ENCODE peak calls at places on chromosomes 2 and 18, in nine cellular contexts. K, N, R, O, M, C, A, J and P are unnamed samples.

GRCh38 chr18:42045346-42045745 is 90.3 kb downstream of the PIK3C3 start:
- DNase-seq in K (no peak), N (no peak), R (no peak), O (no peak), M (no peak), C (no peak), A (no peak), J (no peak), P (no peak)

GRCh38 chr2:42044939-42045338 is 2.9 kb upstream of the PKDCC start:
- DNase-seq in K (no peak), N (no peak), R (no peak), O (no peak), M (no peak), C (no peak), A (no peak), J (no peak), P (no peak)

GRCh38 chr2:170157025-170157684 is 20.8 kb upstream of the MYO3B start:
- DNase-seq in K (no peak), N (no peak), R (no peak), O (peak; percentile 62), M (no peak), C (no peak), A (peak; percentile 15), J (no peak), P (no peak)

GRCh38 chr2:37654932-37655331 is 16.5 kb downstream of the CDC42EP3 start:
- DNase-seq in K (no peak), N (no peak), R (no peak), O (no peak), M (no peak), C (no peak), A (no peak), J (no peak), P (no peak)

GRCh38 chr2:76895469-76895868 is 626.7 kb downstream of the LRRTM4 start:
- DNase-seq in K (no peak), N (no peak), R (no peak), O (no peak), M (no peak), C (no peak), A (no peak), J (no peak), P (peak; percentile 23)

GRCh38 chr2:174692256-174692830 is 71.9 kb downstream of the CHRNA1 start:
- DNase-seq in K (no peak), N (no peak), R (no peak), O (no peak), M (no peak), C (no peak), A (no peak), J (no peak), P (no peak)

GRCh38 chr2:174717273-174717672 is 47.0 kb downstream of the CHRNA1 start:
- DNase-seq in K (no peak), N (no peak), R (peak; percentile 13), O (peak; percentile 77), M (no peak), C (peak; percentile 33), A (no peak), J (no peak), P (no peak)

GRCh38 chr18:47561316-47561715 is 309.9 kb upstream of the SKOR2 start:
- DNase-seq in K (no peak), N (no peak), R (no peak), O (no peak), M (no peak), C (no peak), A (no peak), J (no peak), P (no peak)

GRCh38 chr18:5979971-5980457 is 84.7 kb upstream of the TMEM200C start:
- DNase-seq in K (no peak), N (no peak), R (no peak), O (no peak), M (no peak), C (no peak), A (no peak), J (no peak), P (no peak)

GRCh38 chr2:47073641-47074040 is 81.5 kb downstream of the STPG4 start:
- DNase-seq in K (no peak), N (no peak), R (no peak), O (no peak), M (peak; percentile 40), C (no peak), A (no peak), J (no peak), P (no peak)

GRCh38 chr2:29317077-29317517 is 201.9 kb downstream of the CLIP4 start:
- DNase-seq in K (no peak), N (no peak), R (no peak), O (peak; percentile 25), M (no peak), C (no peak), A (no peak), J (no peak), P (no peak)

GRCh38 chr18:61322265-61322873 is 10.9 kb upstream of the CDH20 start:
- DNase-seq in K (no peak), N (peak; percentile 65), R (no peak), O (peak; percentile 63), M (peak; percentile 42), C (no peak), A (no peak), J (peak; percentile 44), P (peak; percentile 2)

GRCh38 chr2:24429711-24430110 is 61.3 kb upstream of the NCOA1 start:
- DNase-seq in K (no peak), N (no peak), R (no peak), O (peak; percentile 90), M (no peak), C (no peak), A (no peak), J (no peak), P (no peak)

GRCh38 chr2:24175631-24176030 is 778 bp downstream of the FAM228A start:
- DNase-seq in K (no peak), N (no peak), R (no peak), O (no peak), M (no peak), C (no peak), A (no peak), J (no peak), P (no peak)

GRCh38 chr2:33108483-33109443 is 162.0 kb downstream of the LTBP1 start:
- DNase-seq in K (peak; percentile 49), N (no peak), R (no peak), O (peak; percentile 23), M (no peak), C (no peak), A (no peak), J (no peak), P (no peak)

GRCh38 chr2:236988690-236989639 is 96.7 kb upstream of the COPS8 start:
- DNase-seq in K (no peak), N (no peak), R (no peak), O (no peak), M (peak; percentile 47), C (no peak), A (no peak), J (peak; percentile 74), P (no peak)

GRCh38 chr2:11835403-11835802 is 89.0 kb downstream of the LPIN1 start:
- DNase-seq in K (no peak), N (no peak), R (no peak), O (no peak), M (no peak), C (no peak), A (no peak), J (no peak), P (no peak)

GRCh38 chr2:126907671-126908070 is 9.0 kb downstream of the TEX51 start:
- DNase-seq in K (no peak), N (no peak), R (no peak), O (no peak), M (no peak), C (no peak), A (no peak), J (no peak), P (no peak)

GRCh38 chr18:35456181-35456850 is 41.4 kb downstream of the INO80C start:
- DNase-seq in K (no peak), N (no peak), R (no peak), O (peak; percentile 71), M (no peak), C (no peak), A (no peak), J (no peak), P (peak; percentile 51)

GRCh38 chr2:148021059-148021985 is at the start of gene MBD5:
- DNase-seq in K (no peak), N (no peak), R (peak; percentile 64), O (no peak), M (peak; percentile 65), C (peak; percentile 72), A (no peak), J (peak; percentile 37), P (no peak)

GRCh38 chr2:46390036-46390435 is 89.3 kb upstream of the TMEM247 start:
- DNase-seq in K (no peak), N (no peak), R (no peak), O (no peak), M (no peak), C (no peak), A (no peak), J (no peak), P (no peak)

GRCh38 chr2:33268246-33268831 is 208.1 kb upstream of the RASGRP3 start:
- DNase-seq in K (peak; percentile 37), N (no peak), R (no peak), O (no peak), M (no peak), C (no peak), A (no peak), J (no peak), P (no peak)

GRCh38 chr2:80348953-80349352 is 44.4 kb upstream of the LRRTM1 start:
- DNase-seq in K (no peak), N (no peak), R (no peak), O (no peak), M (no peak), C (no peak), A (no peak), J (no peak), P (no peak)

GRCh38 chr2:112646791-112647720 is 1.3 kb downstream of the SLC20A1 start:
- DNase-seq in K (no peak), N (no peak), R (no peak), O (no peak), M (no peak), C (no peak), A (no peak), J (no peak), P (peak; percentile 47)

GRCh38 chr2:54725343-54726099 is 2.1 kb downstream of the EML6 start:
- DNase-seq in K (no peak), N (no peak), R (no peak), O (no peak), M (no peak), C (no peak), A (no peak), J (no peak), P (no peak)

GRCh38 chr2:210009896-210010295 is 7.5 kb downstream of the RPE start:
- DNase-seq in K (no peak), N (no peak), R (no peak), O (no peak), M (no peak), C (no peak), A (no peak), J (no peak), P (no peak)

GRCh38 chr2:30708491-30709290 is 98.6 kb downstream of the CAPN13 start:
- DNase-seq in K (no peak), N (no peak), R (no peak), O (no peak), M (no peak), C (no peak), A (no peak), J (no peak), P (no peak)

GRCh38 chr2:86336350-86337234 is 834 bp downstream of the REEP1 start:
- DNase-seq in K (no peak), N (peak; percentile 22), R (peak; percentile 10), O (no peak), M (no peak), C (no peak), A (no peak), J (no peak), P (no peak)

GRCh38 chr2:206083602-206084467 is 2.1 kb downstream of the INO80D start:
- DNase-seq in K (no peak), N (no peak), R (peak; percentile 32), O (peak; percentile 4), M (no peak), C (no peak), A (peak; percentile 9), J (peak; percentile 34), P (peak; percentile 21)

GRCh38 chr18:48649231-48649630 is 110.4 kb downstream of the CTIF start:
- DNase-seq in K (no peak), N (peak; percentile 55), R (no peak), O (no peak), M (no peak), C (no peak), A (peak; percentile 61), J (no peak), P (no peak)

GRCh38 chr18:7885763-7886295 is 318.7 kb downstream of the PTPRM start:
- DNase-seq in K (no peak), N (no peak), R (no peak), O (no peak), M (no peak), C (no peak), A (no peak), J (no peak), P (no peak)